ENCODE peak calls at places on chromosomes 12 and 14, in five cellular contexts. F is A549, K is mesothelial cell of epicardium, R is HFFc6, H is left lung. Y is an unnamed sample.

GRCh38 chr14:89534896-89535615 is 118.0 kb upstream of the FOXN3 start:
- DNase-seq in F (no peak), K (no peak), R (peak), H (no peak), Y (no peak)

GRCh38 chr12:103529306-103529705 is 33.5 kb upstream of the C12orf42 start:
- DNase-seq in F (no peak), K (no peak), R (no peak), H (no peak), Y (no peak)

GRCh38 chr12:55745361-55746146 is 2.6 kb downstream of the GDF11 start:
- DNase-seq in F (no peak), K (no peak), R (no peak), H (no peak), Y (no peak)

GRCh38 chr12:102883204-102883799 is 33.7 kb downstream of the PAH start:
- DNase-seq in F (peak), K (peak), R (peak), H (no peak), Y (peak)

GRCh38 chr12:69108024-69108423 is 131.3 kb upstream of the CPSF6 start:
- DNase-seq in F (peak), K (no peak), R (no peak), H (no peak), Y (no peak)

GRCh38 chr12:93176610-93177126 is 201.1 kb upstream of the NUDT4 start:
- DNase-seq in F (no peak), K (no peak), R (no peak), H (no peak), Y (no peak)

GRCh38 chr12:32390572-32391219 is 8.7 kb upstream of the FGD4 start:
- DNase-seq in F (peak), K (no peak), R (no peak), H (peak), Y (no peak)

GRCh38 chr12:49568442-49568776 is 467 bp upstream of the MCRS1 start:
- DNase-seq in F (no peak), K (no peak), R (no peak), H (peak), Y (no peak)

GRCh38 chr12:7907009-7907408 is 29.0 kb downstream of the SLC2A3 start:
- DNase-seq in F (peak), K (no peak), R (no peak), H (no peak), Y (no peak)

GRCh38 chr12:70849265-70849960 is 71.1 kb downstream of the PTPRR start:
- DNase-seq in F (peak), K (no peak), R (no peak), H (no peak), Y (no peak)

GRCh38 chr12:49647827-49648721 is 24.7 kb downstream of the PRPF40B start:
- DNase-seq in F (no peak), K (no peak), R (no peak), H (no peak), Y (no peak)

GRCh38 chr14:33475623-33476022 is 475.3 kb downstream of the EGLN3 start:
- DNase-seq in F (peak), K (no peak), R (no peak), H (no peak), Y (no peak)
- TF ChIP-seq CTCF in F (peak), K (peak), R (peak), H (no peak), Y (no peak)

DNA sequence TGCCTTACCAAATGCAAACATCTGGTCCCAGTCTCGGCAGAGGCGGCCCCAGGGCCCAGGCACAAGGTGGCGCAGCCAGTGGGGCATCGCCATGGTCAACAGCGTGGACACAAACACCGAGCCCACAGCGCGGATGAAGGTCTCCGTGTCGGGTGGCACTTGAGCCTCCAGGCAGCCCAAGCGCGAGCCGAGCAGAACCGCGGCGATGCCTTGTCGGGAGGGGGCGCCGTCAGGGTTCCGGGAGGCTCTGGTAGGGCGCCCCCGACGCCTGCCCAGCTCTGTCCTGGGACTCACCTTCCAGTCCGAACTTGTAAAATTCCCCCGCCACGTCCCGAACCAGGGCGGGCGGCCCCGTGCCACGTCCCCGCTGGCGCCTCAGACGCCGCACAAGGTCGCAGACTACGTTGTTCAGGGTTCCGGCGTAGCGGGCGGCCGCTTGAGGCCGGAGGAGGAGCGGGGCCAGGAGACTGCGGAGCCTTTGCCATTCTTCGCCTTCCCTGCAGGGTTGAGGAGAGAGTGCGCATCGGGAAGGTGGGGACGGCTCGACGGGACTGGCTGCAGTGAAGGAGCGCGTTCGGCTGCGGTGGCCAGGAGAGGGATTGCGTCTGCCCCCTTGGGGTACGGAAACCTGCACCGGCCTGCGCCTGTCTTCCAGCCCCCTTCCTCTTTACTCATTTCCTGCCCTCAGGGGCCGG is 1.7 kb downstream of the CYP27B1 start:
- DNase-seq in F (peak), K (no peak), R (peak), H (peak), Y (no peak)
- TF ChIP-seq CTCF in F (peak), K (no peak), R (peak), H (peak), Y (peak)

GRCh38 chr12:61367281-61367785 is 892.9 kb upstream of the USP15 start:
- DNase-seq in F (no peak), K (no peak), R (no peak), H (no peak), Y (no peak)
- TF ChIP-seq CTCF in F (no peak), K (no peak), R (no peak), H (no peak), Y (no peak)

GRCh38 chr14:106875503-106875902 is 1349.1 kb downstream of the TMEM121 start:
- DNase-seq in F (no peak), K (no peak), R (no peak), H (peak), Y (no peak)

GRCh38 chr14:106877527-106877926 is 1351.1 kb downstream of the TMEM121 start:
- DNase-seq in F (no peak), K (no peak), R (no peak), H (no peak), Y (no peak)

GRCh38 chr14:106876711-106877110 is 1350.3 kb downstream of the TMEM121 start:
- DNase-seq in F (no peak), K (no peak), R (no peak), H (no peak), Y (no peak)

GRCh38 chr14:106883218-106883692 is 1356.9 kb downstream of the TMEM121 start:
- DNase-seq in F (peak), K (no peak), R (no peak), H (peak), Y (no peak)

DNA sequence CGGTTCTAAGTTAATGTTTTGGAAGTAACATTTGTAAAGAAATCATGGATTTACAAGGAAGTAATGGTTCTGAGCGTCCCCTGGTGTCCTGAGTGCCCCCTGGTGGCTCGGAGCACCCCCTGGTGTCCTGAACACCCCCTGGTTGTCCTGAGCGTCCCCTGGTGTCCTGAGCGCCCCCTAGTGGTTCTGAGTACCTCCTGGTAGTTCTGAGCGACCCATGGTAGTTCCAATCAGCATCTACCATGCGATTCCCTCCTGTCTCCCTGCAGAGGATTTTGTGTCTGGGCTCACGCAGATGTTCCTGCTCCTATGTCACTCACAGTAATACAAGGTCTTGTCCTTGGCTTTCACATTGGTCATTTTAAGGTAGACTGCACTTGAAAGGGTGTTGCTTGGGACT is 1352.9 kb downstream of the TMEM121 start:
- DNase-seq in F (peak), K (no peak), R (no peak), H (peak), Y (no peak)
- TF ChIP-seq CTCF in F (peak), K (no peak), R (peak), H (no peak), Y (no peak)